ENCODE peak calls at places on chromosomes 6 and 20, in four cellular contexts. W, I, Z and U are unnamed samples.

GRCh38 chr6:68967549-68968300 is 332.6 kb downstream of the ADGRB3 start:
- DNase-seq in Z (peak; percentile 4), I (peak; percentile 67), W (peak; percentile 47), U (peak; percentile 65)

GRCh38 chr6:24882295-24882694 is 53.5 kb downstream of the RIPOR2 start:
- DNase-seq in W (no peak), I (no peak), Z (peak; percentile 26), U (no peak)

GRCh38 chr20:46127396-46128010 is 9.4 kb downstream of the CD40 start:
- DNase-seq in Z (no peak), W (no peak), I (no peak), U (no peak)

GRCh38 chr6:110625883-110626282 is 149.5 kb upstream of the SLC22A16 start:
- DNase-seq in W (no peak), Z (no peak), I (peak; percentile 35), U (peak; percentile 42)

GRCh38 chr6:29790626-29791025 is 37.0 kb upstream of the HLA-G start:
- DNase-seq in Z (no peak), I (no peak), W (no peak), U (no peak)

GRCh38 chr6:158653577-158654354 is 3.9 kb downstream of the SYTL3 start:
- DNase-seq in Z (no peak), W (peak; percentile 50), I (no peak), U (no peak)

GRCh38 chr6:55474386-55474785 is 104.6 kb downstream of the HMGCLL1 start:
- DNase-seq in Z (no peak), W (no peak), I (no peak), U (no peak)

GRCh38 chr6:15947923-15948322 is 181.0 kb upstream of the MYLIP start:
- DNase-seq in Z (no peak), I (no peak), W (no peak), U (no peak)

GRCh38 chr6:3962897-3963296 is 113.7 kb downstream of the FAM50B start:
- DNase-seq in W (no peak), Z (no peak), I (peak; percentile 20), U (peak; percentile 74)

GRCh38 chr20:22905667-22906066 is 129.4 kb upstream of the SSTR4 start:
- DNase-seq in Z (no peak), I (peak; percentile 91), W (peak; percentile 39), U (peak; percentile 63)

GRCh38 chr6:68575765-68576439 is 59.2 kb upstream of the ADGRB3 start:
- DNase-seq in Z (no peak), I (peak; percentile 29), W (no peak), U (peak; percentile 34)

GRCh38 chr6:137625808-137626207 is 131.6 kb upstream of the OLIG3 start:
- DNase-seq in W (no peak), I (no peak), Z (no peak), U (no peak)

GRCh38 chr20:24653306-24653705 is 183.9 kb downstream of the SYNDIG1 start:
- DNase-seq in I (no peak), W (no peak), Z (no peak), U (no peak)

GRCh38 chr6:83417880-83418663 is 12.8 kb downstream of the ME1 start:
- DNase-seq in W (no peak), Z (peak; percentile 39), I (peak; percentile 81), U (peak; percentile 90)

GRCh38 chr6:141701732-141702131 is 431.0 kb upstream of the GJE1 start:
- DNase-seq in I (no peak), W (no peak), Z (no peak), U (no peak)

GRCh38 chr6:154996841-154997311 is 1.8 kb downstream of the TIAM2 start:
- DNase-seq in I (no peak), Z (no peak), W (no peak), U (no peak)

GRCh38 chr6:115712562-115712961 is 348.1 kb downstream of the FRK start:
- DNase-seq in Z (no peak), W (no peak), I (no peak), U (no peak)

GRCh38 chr6:17971128-17972073 is 16.0 kb downstream of the KIF13A start:
- DNase-seq in W (peak; percentile 56), Z (no peak), I (peak; percentile 82), U (peak; percentile 51)

GRCh38 chr6:871503-871902 is 178.6 kb upstream of the EXOC2 start:
- DNase-seq in I (no peak), W (no peak), Z (no peak), U (no peak)

GRCh38 chr20:48904566-48905321 is 16.8 kb upstream of the ARFGEF2 start:
- DNase-seq in W (no peak), Z (no peak), I (peak; percentile 81), U (peak; percentile 82)

GRCh38 chr6:123127807-123128206 is 131.8 kb downstream of the CLVS2 start:
- DNase-seq in I (no peak), W (no peak), Z (no peak), U (no peak)

GRCh38 chr6:1424306-1424927 is 35.0 kb downstream of the FOXF2 start:
- DNase-seq in Z (no peak), I (peak; percentile 65), W (no peak), U (peak; percentile 85)

GRCh38 chr6:79687759-79688158 is 56.6 kb downstream of the SH3BGRL2 start:
- DNase-seq in Z (no peak), W (no peak), I (no peak), U (no peak)

GRCh38 chr6:20866940-20867630 is 332.8 kb downstream of the CDKAL1 start:
- DNase-seq in I (no peak), Z (no peak), W (no peak), U (no peak)

GRCh38 chr20:13220857-13221297 is at the start of gene ISM1:
- DNase-seq in I (peak; percentile 6), Z (no peak), W (no peak), U (no peak)

GRCh38 chr6:161374971-161375873 is 101.4 kb upstream of the AGPAT4 start:
- DNase-seq in W (peak; percentile 46), I (peak; percentile 76), Z (no peak), U (no peak)

GRCh38 chr20:59850018-59850641 is 83.3 kb downstream of the SYCP2 start:
- DNase-seq in W (no peak), I (peak; percentile 57), Z (no peak), U (peak; percentile 69)

GRCh38 chr6:1846611-1847010 is 236.9 kb downstream of the FOXC1 start:
- DNase-seq in Z (no peak), I (no peak), W (no peak), U (no peak)

GRCh38 chr20:12414446-12415274 is 497.0 kb downstream of the BTBD3 start:
- DNase-seq in I (peak; percentile 38), Z (no peak), W (no peak), U (peak; percentile 50)

GRCh38 chr6:84882768-84883766 is 118.7 kb upstream of the TBX18 start:
- DNase-seq in I (no peak), Z (no peak), W (no peak), U (peak; percentile 40)

GRCh38 chr6:46808806-46809205 is 15.6 kb downstream of the MEP1A start:
- DNase-seq in Z (no peak), I (no peak), W (no peak), U (no peak)

GRCh38 chr6:71038966-71039365 is 82.1 kb upstream of the B3GAT2 start:
- DNase-seq in Z (no peak), I (peak; percentile 23), W (no peak), U (no peak)

GRCh38 chr6:42774201-42774600 is 7.7 kb upstream of the BICRAL start:
- DNase-seq in W (no peak), I (no peak), Z (no peak), U (no peak)

GRCh38 chr6:36933102-36933501 is 21.4 kb upstream of the PI16 start:
- DNase-seq in W (no peak), I (no peak), Z (no peak), U (peak; percentile 68)

GRCh38 chr20:46367967-46368901 is 38.2 kb downstream of the ELMO2 start:
- DNase-seq in W (no peak), Z (no peak), I (no peak), U (peak; percentile 39)

DNA sequence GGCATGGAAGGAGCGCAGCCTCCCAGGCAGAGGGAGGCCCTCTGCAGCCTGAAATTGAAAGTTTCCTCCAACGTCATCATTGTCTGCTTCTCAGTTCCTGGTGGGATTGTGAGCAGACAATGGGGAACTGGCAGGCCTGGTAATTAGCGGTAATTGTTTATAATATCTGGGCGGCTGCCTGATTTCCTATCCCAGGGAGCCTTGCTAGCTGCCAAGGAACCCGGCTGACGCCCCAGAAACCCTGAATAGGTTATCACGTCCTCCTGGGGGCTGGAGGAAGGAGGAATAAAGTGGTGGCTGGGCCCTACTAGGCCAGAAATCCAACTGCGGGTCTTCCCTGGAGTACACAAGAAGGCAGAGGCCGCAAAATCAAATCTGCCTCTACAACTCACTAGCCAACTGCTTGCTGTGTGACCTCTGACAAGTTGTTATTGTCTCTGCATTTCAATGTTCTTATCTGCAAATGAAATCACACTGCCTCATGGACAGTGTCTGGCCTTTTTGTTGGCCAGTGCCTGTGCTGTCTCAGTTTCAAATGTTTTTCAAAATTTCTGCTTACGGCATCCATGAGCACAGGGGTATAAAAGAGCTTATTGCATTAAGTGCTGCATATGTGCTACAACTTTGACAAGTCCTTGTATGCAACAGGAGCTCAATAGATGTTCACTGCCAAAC is 16.9 kb downstream of the KCNK15 start:
- DNase-seq in W (peak; percentile 43), Z (no peak), I (no peak), U (no peak)
- TF ChIP-seq CTCF in W (no peak), Z (no peak), I (no peak), U (no peak)

DNA sequence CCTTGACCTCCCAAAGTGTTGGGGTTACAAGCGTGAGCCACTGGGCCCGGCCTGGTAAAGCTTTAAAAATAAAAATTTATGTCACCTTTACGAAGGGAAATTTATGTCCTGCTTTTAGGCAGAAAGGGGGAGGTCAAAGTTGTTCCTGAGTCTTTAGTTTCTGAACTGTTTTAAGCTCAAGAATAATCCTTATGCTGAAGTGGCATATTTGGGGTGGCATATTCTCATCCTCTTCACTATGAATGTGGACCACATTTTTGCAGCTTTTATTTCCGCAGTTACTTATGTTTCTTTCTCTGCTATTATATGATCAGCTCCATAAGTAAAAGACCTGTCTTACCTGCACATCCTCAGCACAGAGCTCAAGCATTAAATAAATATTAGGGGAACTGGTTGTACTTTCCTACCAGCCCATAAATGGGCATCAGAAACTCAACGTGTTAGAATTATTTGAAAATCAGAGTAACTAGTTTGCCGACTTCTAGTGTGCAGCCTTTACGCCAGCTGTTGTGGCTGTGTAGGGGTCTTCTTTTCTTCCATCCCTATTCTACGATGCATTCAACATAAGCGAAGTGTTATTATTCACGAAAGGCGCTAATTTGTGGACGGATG is 941 bp upstream of the AKAP7 start:
- DNase-seq in I (no peak), Z (no peak), W (no peak), U (no peak)
- H3K4me3 ChIP-seq in I (peak overlapping the region; percentile 69), Z (peak overlapping the region; percentile 70), W (peak overlapping the region; percentile 71), U (peak overlapping the region; percentile 81)

GRCh38 chr6:13711384-13711725 is 280 bp downstream of the RANBP9 start:
- DNase-seq in W (peak; percentile 76), I (no peak), Z (no peak), U (no peak)
- TF ChIP-seq CTCF in W (peak; percentile 39), I (peak; percentile 2), Z (no peak), U (peak; percentile 15)

GRCh38 chr20:43191946-43192847 is 2.5 kb upstream of the PTPRT start:
- DNase-seq in I (no peak), W (no peak), Z (no peak), U (peak; percentile 6)
- H3K4me3 ChIP-seq in I (no peak overlapping the region), W (no peak overlapping the region), Z (no peak overlapping the region), U (no peak overlapping the region)